ENCODE peak calls at places on chromosomes 12 and 14, in seven cellular contexts. O is CD4-positive, CD25-positive, alpha-beta regulatory T cell; I is NT2/D1; J is GM20000; P is amniotic stem cell; M is stimulated activated CD4-positive, alpha-beta T cell treated with anti-CD3 and anti-CD28 coated beads, Interleukin-15, amount 100 ng/mL, for 24 hours; Y is frontal cortex. Z is an unnamed sample.

GRCh38 chr12:56247923-56248322 is 10.3 kb downstream of the ANKRD52 start:
- DNase-seq in O (no peak), J (no peak), I (no peak), P (no peak), M (no peak), Y (no peak), Z (no peak)

GRCh38 chr12:83245156-83245555 is 558.5 kb downstream of the TMTC2 start:
- DNase-seq in M (no peak), I (no peak), Y (no peak), O (no peak), J (no peak), P (no peak), Z (no peak)

GRCh38 chr12:100801335-100801734 is 6.8 kb downstream of the ANO4 start:
- DNase-seq in O (no peak), M (no peak), J (no peak), I (no peak), Y (no peak), P (no peak), Z (no peak)

GRCh38 chr14:64549805-64550538 is at the start of gene PPP1R36:
- DNase-seq in O (peak; percentile 23), M (peak; percentile 68), I (no peak), Y (peak; percentile 50), J (peak; percentile 61), P (no peak), Z (peak; percentile 75)

GRCh38 chr12:46258129-46258528 is 10.7 kb downstream of the SLC38A1 start:
- DNase-seq in J (no peak), I (no peak), O (no peak), Y (no peak), P (no peak), M (no peak), Z (no peak)

GRCh38 chr12:89752331-89752730 is 43.7 kb upstream of the ATP2B1 start:
- DNase-seq in O (no peak), Y (no peak), P (no peak), M (no peak), I (no peak), J (peak; percentile 26), Z (peak; percentile 64)

GRCh38 chr12:28568083-28568482 is 377.8 kb downstream of the CCDC91 start:
- DNase-seq in M (no peak), J (no peak), I (no peak), P (peak; percentile 72), Y (no peak), O (no peak), Z (no peak)

GRCh38 chr12:67222302-67222701 is 46.9 kb upstream of the CAND1 start:
- DNase-seq in Y (no peak), O (no peak), J (no peak), I (peak; percentile 23), P (peak; percentile 15), M (no peak), Z (no peak)

GRCh38 chr14:94312481-94313246 is 10.5 kb downstream of the SERPINA6 start:
- DNase-seq in Y (no peak), M (no peak), I (no peak), J (no peak), O (no peak), P (no peak), Z (no peak)

GRCh38 chr12:90102957-90103652 is 394.5 kb upstream of the ATP2B1 start:
- DNase-seq in M (peak; percentile 21), J (peak; percentile 47), O (no peak), I (no peak), Y (no peak), P (peak; percentile 12), Z (peak; percentile 5)

GRCh38 chr12:95198914-95199313 is 18.4 kb downstream of the FGD6 start:
- DNase-seq in Y (no peak), J (peak; percentile 32), P (no peak), O (no peak), M (no peak), I (no peak), Z (no peak)

GRCh38 chr12:94805749-94806148 is 155.4 kb upstream of the TMCC3 start:
- DNase-seq in O (no peak), J (no peak), M (no peak), Y (no peak), I (no peak), P (no peak), Z (peak; percentile 21)

GRCh38 chr12:49909826-49910225 is 6.1 kb upstream of the FAIM2 start:
- DNase-seq in M (peak; percentile 19), P (no peak), I (no peak), Y (no peak), O (no peak), J (no peak), Z (no peak)

GRCh38 chr12:6821271-6821673 is 349 bp upstream of the GPR162 start:
- DNase-seq in I (peak; percentile 89), Y (peak; percentile 76), M (peak; percentile 53), J (no peak), P (no peak), O (no peak), Z (no peak)

GRCh38 chr12:132392389-132393244 is 63.2 kb upstream of the GALNT9 start:
- DNase-seq in P (no peak), O (no peak), J (no peak), Y (no peak), M (no peak), I (no peak), Z (no peak)